ENCODE peak calls at places on chromosomes 6 and 20, in eight cellular contexts. I, R, Y, N, P, H, T and C are unnamed samples.

GRCh38 chr6:31729979-31730630 is 1.0 kb upstream of the DDAH2 start:
- DNase-seq in R (peak; percentile 78), P (peak; percentile 96), N (peak; percentile 94), T (peak; percentile 92), H (peak; percentile 83), I (peak; percentile 75), Y (peak; percentile 89), C (peak; percentile 77)

GRCh38 chr6:101776919-101777350 is 383.4 kb downstream of the GRIK2 start:
- DNase-seq in I (no peak), P (no peak), Y (no peak), T (no peak), R (no peak), H (no peak), N (no peak), C (no peak)

GRCh38 chr20:50415031-50415515 is 95.1 kb upstream of the PTPN1 start:
- DNase-seq in I (no peak), H (no peak), N (no peak), R (no peak), T (no peak), P (no peak), Y (no peak), C (peak; percentile 89)

GRCh38 chr6:151021878-151022277 is 156.4 kb downstream of the MTHFD1L start:
- DNase-seq in P (no peak), H (no peak), R (no peak), N (no peak), I (no peak), T (no peak), Y (no peak), C (no peak)

GRCh38 chr6:118565317-118565960 is 17.3 kb downstream of the PLN start:
- DNase-seq in P (peak; percentile 79), I (peak; percentile 12), N (no peak), Y (no peak), H (no peak), T (peak; percentile 25), R (peak; percentile 16), C (peak; percentile 34)

GRCh38 chr6:43771210-43771857 is 1.3 kb downstream of the VEGFA start:
- DNase-seq in Y (peak; percentile 45), N (peak; percentile 89), I (peak; percentile 84), R (peak; percentile 63), T (peak; percentile 77), P (peak; percentile 71), H (peak; percentile 73), C (peak; percentile 53)

GRCh38 chr6:169288591-169288990 is 34.9 kb upstream of the THBS2 start:
- DNase-seq in Y (peak; percentile 64), I (no peak), P (no peak), H (peak; percentile 76), R (no peak), N (no peak), T (no peak), C (no peak)

GRCh38 chr6:15447546-15448232 is 201.8 kb downstream of the JARID2 start:
- DNase-seq in I (no peak), R (no peak), Y (no peak), P (no peak), T (no peak), H (no peak), N (no peak), C (no peak)

GRCh38 chr6:147974376-147974775 is 368.3 kb upstream of the SASH1 start:
- DNase-seq in T (no peak), R (no peak), Y (peak; percentile 25), H (peak; percentile 26), I (no peak), P (no peak), N (no peak), C (no peak)

GRCh38 chr6:56766806-56767178 is 124.1 kb upstream of the DST start:
- DNase-seq in Y (peak; percentile 56), I (no peak), P (no peak), T (no peak), H (no peak), N (no peak), R (no peak), C (no peak)

GRCh38 chr20:18632196-18632789 is 44.4 kb downstream of the DTD1 start:
- DNase-seq in N (peak; percentile 87), I (peak; percentile 53), T (peak; percentile 86), Y (peak; percentile 57), P (peak; percentile 88), R (peak; percentile 40), H (peak; percentile 45), C (peak; percentile 71)

GRCh38 chr20:34111057-34111711 is 859 bp downstream of the EIF2S2 start:
- DNase-seq in P (peak; percentile 13), T (no peak), N (peak; percentile 86), H (no peak), Y (peak; percentile 81), I (no peak), R (no peak), C (peak; percentile 43)

GRCh38 chr20:58432190-58432954 is 43.3 kb downstream of the VAPB start:
- DNase-seq in P (no peak), Y (peak; percentile 32), H (no peak), N (no peak), R (no peak), T (no peak), I (no peak), C (no peak)

GRCh38 chr20:34112600-34113061 is 588 bp upstream of the EIF2S2 start:
- DNase-seq in Y (peak; percentile 55), T (peak; percentile 72), H (peak; percentile 10), I (peak; percentile 25), N (peak; percentile 79), R (peak; percentile 39), P (peak; percentile 42), C (no peak)

GRCh38 chr20:17530716-17531536 is at the start of gene BFSP1:
- DNase-seq in T (peak; percentile 73), H (peak; percentile 74), I (peak; percentile 56), N (peak; percentile 82), Y (peak; percentile 51), P (peak; percentile 88), R (peak; percentile 19), C (peak; percentile 46)

GRCh38 chr6:168447282-168447681 is 6.3 kb downstream of the SMOC2 start:
- DNase-seq in Y (no peak), H (no peak), R (no peak), P (no peak), T (no peak), I (no peak), N (no peak), C (no peak)

GRCh38 chr20:48051810-48052491 is 266.7 kb upstream of the SULF2 start:
- DNase-seq in T (no peak), I (no peak), N (no peak), P (peak; percentile 6), R (no peak), Y (peak; percentile 72), H (peak; percentile 68), C (no peak)

GRCh38 chr20:20881808-20882207 is 169.4 kb upstream of the RALGAPA2 start:
- DNase-seq in T (no peak), I (no peak), Y (no peak), R (no peak), H (no peak), P (no peak), N (no peak), C (no peak)

GRCh38 chr6:119454694-119455093 is 105.1 kb upstream of the MAN1A1 start:
- DNase-seq in H (no peak), N (no peak), T (no peak), R (no peak), P (no peak), I (no peak), Y (peak; percentile 57), C (no peak)

GRCh38 chr6:44044154-44044539 is 83.1 kb downstream of the MRPL14 start:
- DNase-seq in N (peak; percentile 11), R (no peak), H (peak; percentile 62), Y (no peak), T (no peak), P (no peak), I (no peak), C (no peak)

GRCh38 chr6:142702501-142703460 is 242.2 kb downstream of the HIVEP2 start:
- DNase-seq in I (no peak), N (peak; percentile 83), P (peak; percentile 12), R (peak; percentile 17), H (no peak), T (no peak), Y (no peak), C (peak; percentile 10)

GRCh38 chr6:27894839-27895762 is 17.1 kb downstream of the OR2B2 start:
- DNase-seq in T (peak; percentile 74), I (peak; percentile 71), R (peak; percentile 44), H (peak; percentile 88), P (peak; percentile 89), Y (peak; percentile 82), N (no peak), C (peak; percentile 57)

GRCh38 chr6:52718535-52718934 is 44.7 kb downstream of the GSTA2 start:
- DNase-seq in H (no peak), P (no peak), T (no peak), I (no peak), Y (peak; percentile 42), R (no peak), N (no peak), C (no peak)

GRCh38 chr6:163715846-163716245 is 301.3 kb downstream of the QKI start:
- DNase-seq in H (no peak), Y (no peak), I (no peak), N (no peak), T (no peak), P (no peak), R (no peak), C (no peak)

GRCh38 chr6:122184260-122184934 is 215.1 kb upstream of the HSF2 start:
- DNase-seq in P (no peak), Y (peak; percentile 50), H (no peak), I (no peak), T (peak; percentile 24), N (no peak), R (no peak), C (peak; percentile 50)

GRCh38 chr6:113306552-113307145 is 550.5 kb upstream of the MARCKS start:
- DNase-seq in I (peak; percentile 25), R (peak; percentile 51), P (peak; percentile 88), H (peak; percentile 14), Y (no peak), T (peak; percentile 52), N (peak; percentile 86), C (peak; percentile 51)

GRCh38 chr6:14269434-14269833 is 151.9 kb downstream of the CD83 start:
- DNase-seq in Y (no peak), P (no peak), N (no peak), T (no peak), R (no peak), I (no peak), H (no peak), C (no peak)

GRCh38 chr6:16592550-16592892 is 168.7 kb downstream of the ATXN1 start:
- DNase-seq in I (no peak), H (no peak), R (no peak), T (no peak), N (no peak), Y (no peak), P (no peak), C (no peak)

GRCh38 chr20:20821496-20822260 is 109.2 kb upstream of the RALGAPA2 start:
- DNase-seq in H (no peak), P (peak; percentile 76), I (no peak), Y (no peak), N (no peak), R (no peak), T (no peak), C (peak; percentile 78)

GRCh38 chr6:136991614-136992013 is 53.2 kb downstream of the IL20RA start:
- DNase-seq in I (no peak), N (no peak), Y (no peak), H (no peak), R (no peak), P (no peak), T (no peak), C (no peak)

GRCh38 chr6:117142995-117143394 is 122.4 kb upstream of the VGLL2 start:
- DNase-seq in I (no peak), N (no peak), R (no peak), T (no peak), Y (no peak), P (no peak), H (no peak), C (no peak)

GRCh38 chr20:57656821-57657536 is 36.8 kb upstream of the ZBP1 start:
- DNase-seq in H (no peak), R (no peak), I (no peak), N (peak; percentile 61), T (peak; percentile 16), Y (no peak), P (no peak), C (no peak)

GRCh38 chr6:43702522-43703440 is 15.2 kb upstream of the MRPS18A start:
- DNase-seq in I (peak; percentile 43), T (peak; percentile 57), Y (peak; percentile 93), H (peak; percentile 93), R (peak; percentile 50), N (peak; percentile 87), P (peak; percentile 98), C (peak; percentile 85)

GRCh38 chr6:16851758-16852157 is 90.5 kb upstream of the ATXN1 start:
- DNase-seq in N (no peak), T (no peak), R (no peak), I (no peak), P (no peak), H (no peak), Y (no peak), C (peak; percentile 10)